ENCODE peak calls at places on chromosomes 1 and 21, in eight cellular contexts. One of them, this sample, is unnamed.

GRCh38 chr1:16072616-16073484 is 601 bp downstream of the FAM131C start:
- DNase-seq in heart left ventricle: no peak
- DNase-seq in CD8-positive, alpha-beta T cell: no peak
- DNase-seq in T-helper 22 cell: no peak
- DNase-seq in CD8-positive, alpha-beta memory T cell: no peak
- DNase-seq in activated naive CD8-positive, alpha-beta T cell treated with anti-CD3 and anti-CD28 coated beads, Interleukin-2, amount 50 U/mL, for 24 hours: no peak
- DNase-seq in T-helper 2 cell: no peak
- DNase-seq in SK-MEL-5: no peak
- DNase-seq in this sample: no peak

GRCh38 chr1:181545385-181545784 is 62.1 kb downstream of the CACNA1E start:
- DNase-seq in heart left ventricle: no peak
- DNase-seq in CD8-positive, alpha-beta T cell: no peak
- DNase-seq in T-helper 22 cell: no peak
- DNase-seq in CD8-positive, alpha-beta memory T cell: no peak
- DNase-seq in activated naive CD8-positive, alpha-beta T cell treated with anti-CD3 and anti-CD28 coated beads, Interleukin-2, amount 50 U/mL, for 24 hours: no peak
- DNase-seq in T-helper 2 cell: no peak
- DNase-seq in SK-MEL-5: no peak
- DNase-seq in this sample: no peak

GRCh38 chr1:22283596-22283995 is 140.7 kb upstream of the WNT4 start:
- DNase-seq in heart left ventricle: no peak
- DNase-seq in CD8-positive, alpha-beta T cell: no peak
- DNase-seq in T-helper 22 cell: no peak
- DNase-seq in CD8-positive, alpha-beta memory T cell: no peak
- DNase-seq in activated naive CD8-positive, alpha-beta T cell treated with anti-CD3 and anti-CD28 coated beads, Interleukin-2, amount 50 U/mL, for 24 hours: no peak
- DNase-seq in T-helper 2 cell: no peak
- DNase-seq in SK-MEL-5: no peak
- DNase-seq in this sample: no peak

GRCh38 chr1:172449585-172450523 is 6.0 kb upstream of the PIGC start:
- DNase-seq in heart left ventricle: peak
- DNase-seq in CD8-positive, alpha-beta T cell: peak
- DNase-seq in T-helper 22 cell: no peak
- DNase-seq in CD8-positive, alpha-beta memory T cell: no peak
- DNase-seq in activated naive CD8-positive, alpha-beta T cell treated with anti-CD3 and anti-CD28 coated beads, Interleukin-2, amount 50 U/mL, for 24 hours: peak
- DNase-seq in T-helper 2 cell: no peak
- DNase-seq in SK-MEL-5: peak
- DNase-seq in this sample: no peak

GRCh38 chr1:224544711-224545110 is 71.4 kb upstream of the CNIH3 start:
- DNase-seq in heart left ventricle: no peak
- DNase-seq in CD8-positive, alpha-beta T cell: no peak
- DNase-seq in T-helper 22 cell: no peak
- DNase-seq in CD8-positive, alpha-beta memory T cell: no peak
- DNase-seq in activated naive CD8-positive, alpha-beta T cell treated with anti-CD3 and anti-CD28 coated beads, Interleukin-2, amount 50 U/mL, for 24 hours: no peak
- DNase-seq in T-helper 2 cell: no peak
- DNase-seq in SK-MEL-5: no peak
- DNase-seq in this sample: no peak

GRCh38 chr1:172646653-172647052 is 12.2 kb upstream of the FASLG start:
- DNase-seq in heart left ventricle: no peak
- DNase-seq in CD8-positive, alpha-beta T cell: no peak
- DNase-seq in T-helper 22 cell: no peak
- DNase-seq in CD8-positive, alpha-beta memory T cell: no peak
- DNase-seq in activated naive CD8-positive, alpha-beta T cell treated with anti-CD3 and anti-CD28 coated beads, Interleukin-2, amount 50 U/mL, for 24 hours: no peak
- DNase-seq in T-helper 2 cell: no peak
- DNase-seq in SK-MEL-5: no peak
- DNase-seq in this sample: no peak

GRCh38 chr1:83508485-83509151 is 490.3 kb downstream of the TTLL7 start:
- DNase-seq in heart left ventricle: peak
- DNase-seq in CD8-positive, alpha-beta T cell: peak
- DNase-seq in T-helper 22 cell: peak
- DNase-seq in CD8-positive, alpha-beta memory T cell: no peak
- DNase-seq in activated naive CD8-positive, alpha-beta T cell treated with anti-CD3 and anti-CD28 coated beads, Interleukin-2, amount 50 U/mL, for 24 hours: no peak
- DNase-seq in T-helper 2 cell: no peak
- DNase-seq in SK-MEL-5: peak
- DNase-seq in this sample: peak

GRCh38 chr1:218658899-218659298 is 313.8 kb downstream of the TGFB2 start:
- DNase-seq in heart left ventricle: no peak
- DNase-seq in CD8-positive, alpha-beta T cell: no peak
- DNase-seq in T-helper 22 cell: no peak
- DNase-seq in CD8-positive, alpha-beta memory T cell: no peak
- DNase-seq in activated naive CD8-positive, alpha-beta T cell treated with anti-CD3 and anti-CD28 coated beads, Interleukin-2, amount 50 U/mL, for 24 hours: no peak
- DNase-seq in T-helper 2 cell: no peak
- DNase-seq in SK-MEL-5: no peak
- DNase-seq in this sample: no peak

GRCh38 chr1:187067160-187067559 is 238.4 kb downstream of the PLA2G4A start:
- DNase-seq in heart left ventricle: no peak
- DNase-seq in CD8-positive, alpha-beta T cell: no peak
- DNase-seq in T-helper 22 cell: no peak
- DNase-seq in CD8-positive, alpha-beta memory T cell: no peak
- DNase-seq in activated naive CD8-positive, alpha-beta T cell treated with anti-CD3 and anti-CD28 coated beads, Interleukin-2, amount 50 U/mL, for 24 hours: no peak
- DNase-seq in T-helper 2 cell: no peak
- DNase-seq in SK-MEL-5: no peak
- DNase-seq in this sample: no peak

GRCh38 chr21:17828223-17828622 is 9.1 kb upstream of the C21orf91 start:
- DNase-seq in heart left ventricle: no peak
- DNase-seq in CD8-positive, alpha-beta T cell: no peak
- DNase-seq in T-helper 22 cell: no peak
- DNase-seq in CD8-positive, alpha-beta memory T cell: no peak
- DNase-seq in activated naive CD8-positive, alpha-beta T cell treated with anti-CD3 and anti-CD28 coated beads, Interleukin-2, amount 50 U/mL, for 24 hours: no peak
- DNase-seq in T-helper 2 cell: no peak
- DNase-seq in SK-MEL-5: peak
- DNase-seq in this sample: no peak

GRCh38 chr1:35894183-35894582 is 11.2 kb downstream of the AGO1 start:
- DNase-seq in heart left ventricle: peak
- DNase-seq in CD8-positive, alpha-beta T cell: no peak
- DNase-seq in T-helper 22 cell: no peak
- DNase-seq in CD8-positive, alpha-beta memory T cell: no peak
- DNase-seq in activated naive CD8-positive, alpha-beta T cell treated with anti-CD3 and anti-CD28 coated beads, Interleukin-2, amount 50 U/mL, for 24 hours: peak
- DNase-seq in T-helper 2 cell: no peak
- DNase-seq in SK-MEL-5: no peak
- DNase-seq in this sample: no peak

GRCh38 chr1:206039046-206039929 is 13.7 kb upstream of the RHEX start:
- DNase-seq in heart left ventricle: no peak
- DNase-seq in CD8-positive, alpha-beta T cell: no peak
- DNase-seq in T-helper 22 cell: no peak
- DNase-seq in CD8-positive, alpha-beta memory T cell: no peak
- DNase-seq in activated naive CD8-positive, alpha-beta T cell treated with anti-CD3 and anti-CD28 coated beads, Interleukin-2, amount 50 U/mL, for 24 hours: no peak
- DNase-seq in T-helper 2 cell: no peak
- DNase-seq in SK-MEL-5: no peak
- DNase-seq in this sample: no peak

This sample was measured in uterus.